ENCODE peak calls at places on chromosomes 6 and 20, in seven cellular contexts. U is neural crest cell; E is ascending aorta; C is EL; I is nucleus accumbens; Q is effector CD4-positive, alpha-beta T cell; N is bronchial epithelial cell. X is an unnamed sample.

GRCh38 chr6:42367353-42368011 is 84.2 kb downstream of the TRERF1 start:
- DNase-seq in U (no peak), E (no peak), C (peak), I (no peak), Q (no peak), N (no peak), X (no peak)

GRCh38 chr6:73656501-73657145 is 2.8 kb upstream of the SLC17A5 start:
- DNase-seq in U (no peak), E (no peak), C (no peak), I (no peak), Q (no peak), N (no peak), X (no peak)

GRCh38 chr20:32466739-32467505 is 108.8 kb downstream of the ASXL1 start:
- DNase-seq in U (no peak), E (no peak), C (no peak), I (no peak), Q (no peak), N (no peak), X (no peak)

GRCh38 chr20:50245561-50246366 is 55.1 kb downstream of the CEBPB start:
- DNase-seq in U (no peak), E (no peak), C (peak), I (no peak), Q (no peak), N (peak), X (no peak)

GRCh38 chr6:157392927-157393666 is 12.1 kb downstream of the ZDHHC14 start:
- DNase-seq in U (no peak), E (no peak), C (no peak), I (no peak), Q (no peak), N (no peak), X (no peak)

GRCh38 chr20:53077373-53078205 is 105.4 kb downstream of the TSHZ2 start:
- DNase-seq in U (no peak), E (no peak), C (no peak), I (no peak), Q (no peak), N (peak), X (no peak)

GRCh38 chr6:51552400-51552799 is 535.0 kb downstream of the PKHD1 start:
- DNase-seq in U (no peak), E (no peak), C (no peak), I (no peak), Q (no peak), N (no peak), X (no peak)

GRCh38 chr20:6660441-6660840 is 107.0 kb upstream of the BMP2 start:
- DNase-seq in U (no peak), E (no peak), C (no peak), I (no peak), Q (no peak), N (peak), X (no peak)

GRCh38 chr6:36245572-36246031 is 24.3 kb upstream of the PNPLA1 start:
- DNase-seq in U (no peak), E (no peak), C (no peak), I (no peak), Q (no peak), N (no peak), X (no peak)

GRCh38 chr6:144710207-144710606 is 425.1 kb downstream of the UTRN start:
- DNase-seq in U (no peak), E (no peak), C (peak), I (no peak), Q (no peak), N (peak), X (no peak)

X was measured in thoracic aorta.